ENCODE peak calls at places on chromosome 10, in nine cellular contexts. M, E, H, N, S, L, W, B and O are unnamed samples.

GRCh38 chr10:31321396-31321941 is 2.5 kb downstream of the ZEB1 start:
- DNase-seq in N (peak; percentile 1), L (peak; percentile 47), H (no peak), S (no peak), W (peak; percentile 4), B (no peak), E (no peak), M (no peak), O (peak; percentile 31)

GRCh38 chr10:11832042-11832441 is 8.9 kb downstream of the PROSER2 start:
- DNase-seq in W (no peak), E (no peak), L (no peak), N (no peak), S (no peak), M (no peak), B (no peak), H (no peak), O (no peak)

GRCh38 chr10:131773321-131773988 is 127.4 kb upstream of the PPP2R2D start:
- DNase-seq in E (no peak), B (no peak), H (no peak), S (no peak), N (no peak), M (no peak), L (no peak), W (no peak), O (no peak)

GRCh38 chr10:126902157-126902556 is 3.1 kb upstream of the DOCK1 start:
- DNase-seq in L (peak; percentile 85), N (no peak), S (no peak), E (no peak), B (peak; percentile 26), M (no peak), W (no peak), H (peak; percentile 70), O (peak; percentile 77)

GRCh38 chr10:49037187-49037586 is 78.1 kb downstream of the VSTM4 start:
- DNase-seq in H (no peak), S (no peak), B (no peak), E (no peak), W (no peak), L (peak; percentile 8), N (no peak), M (no peak), O (no peak)

GRCh38 chr10:1102836-1103235 is 46.7 kb downstream of the WDR37 start:
- DNase-seq in H (no peak), W (no peak), M (no peak), B (no peak), S (no peak), L (peak; percentile 35), E (no peak), N (no peak), O (peak; percentile 21)

GRCh38 chr10:122474145-122474739 is 12.9 kb downstream of the HTRA1 start:
- DNase-seq in H (no peak), E (no peak), M (no peak), B (no peak), S (peak; percentile 59), W (no peak), N (no peak), L (no peak), O (no peak)

GRCh38 chr10:101829561-101830315 is 11.5 kb upstream of the OGA start:
- DNase-seq in L (no peak), S (peak; percentile 77), W (peak; percentile 48), E (peak; percentile 92), H (no peak), M (peak; percentile 61), B (no peak), N (no peak), O (no peak)

GRCh38 chr10:110765513-110766375 is 106.0 kb upstream of the PDCD4 start:
- DNase-seq in L (peak; percentile 30), E (no peak), H (no peak), B (no peak), S (no peak), W (no peak), N (no peak), M (no peak), O (no peak)

GRCh38 chr10:78765726-78766335 is 302.9 kb upstream of the ZMIZ1 start:
- DNase-seq in N (no peak), B (no peak), S (no peak), W (no peak), H (no peak), M (no peak), L (no peak), E (no peak), O (no peak)

GRCh38 chr10:61834519-61834918 is 67.0 kb upstream of the ARID5B start:
- DNase-seq in H (no peak), W (no peak), M (no peak), E (no peak), S (no peak), B (no peak), L (no peak), N (no peak), O (no peak)

GRCh38 chr10:44569193-44570091 is 184.5 kb upstream of the CXCL12 start:
- DNase-seq in S (no peak), N (no peak), M (no peak), B (peak; percentile 41), E (no peak), W (no peak), H (peak; percentile 72), L (peak; percentile 97), O (no peak)

GRCh38 chr10:100370976-100371706 is 24.1 kb downstream of the SCD start:
- DNase-seq in M (no peak), E (no peak), H (no peak), S (no peak), B (peak; percentile 37), L (peak; percentile 87), N (no peak), W (peak; percentile 66), O (peak; percentile 81)

GRCh38 chr10:114662651-114663217 is 4.7 kb upstream of the ABLIM1 start:
- DNase-seq in B (no peak), E (no peak), H (no peak), N (no peak), M (peak; percentile 30), L (no peak), S (no peak), W (no peak), O (no peak)

GRCh38 chr10:49621561-49621960 is 7.7 kb downstream of the CHAT start:
- DNase-seq in W (no peak), M (no peak), L (no peak), E (no peak), N (no peak), B (no peak), S (no peak), H (no peak), O (no peak)

GRCh38 chr10:86410542-86411124 is 44.0 kb upstream of the GRID1 start:
- DNase-seq in W (no peak), S (no peak), B (peak; percentile 37), M (no peak), E (no peak), H (peak; percentile 61), L (peak; percentile 84), N (no peak), O (no peak)

GRCh38 chr10:67141300-67141699 is 215.5 kb downstream of the LRRTM3 start:
- DNase-seq in E (no peak), S (no peak), L (no peak), M (no peak), H (no peak), N (no peak), B (no peak), W (no peak), O (no peak)

GRCh38 chr10:36730316-36730715 is 395.1 kb upstream of the ANKRD30A start:
- DNase-seq in M (no peak), B (no peak), H (no peak), E (no peak), L (no peak), N (no peak), S (no peak), W (no peak), O (no peak)

GRCh38 chr10:113960617-113961260 is 82.9 kb upstream of the ADRB1 start:
- DNase-seq in W (peak; percentile 72), S (no peak), L (peak; percentile 12), H (no peak), B (no peak), E (no peak), N (peak; percentile 7), M (no peak), O (peak; percentile 22)

GRCh38 chr10:121583857-121584256 is 14.4 kb downstream of the FGFR2 start:
- DNase-seq in B (no peak), S (no peak), W (no peak), H (no peak), E (no peak), L (no peak), N (no peak), M (no peak), O (no peak)

GRCh38 chr10:5869156-5869555 is 20.5 kb downstream of the ANKRD16 start:
- DNase-seq in B (no peak), H (no peak), W (no peak), M (no peak), N (no peak), S (no peak), L (no peak), E (no peak), O (no peak)

GRCh38 chr10:16195894-16196293 is 240.9 kb upstream of the PTER start:
- DNase-seq in M (no peak), W (no peak), N (no peak), L (no peak), B (no peak), E (no peak), S (no peak), H (no peak), O (no peak)

GRCh38 chr10:69994262-69994661 is 58.4 kb upstream of the MACROH2A2 start:
- DNase-seq in B (no peak), M (no peak), N (no peak), S (no peak), L (peak; percentile 75), E (peak; percentile 22), H (no peak), W (peak; percentile 3), O (peak; percentile 49)

GRCh38 chr10:126104767-126105166 is 208.4 kb downstream of the FANK1 start:
- DNase-seq in S (peak; percentile 66), M (no peak), H (no peak), W (no peak), B (no peak), L (no peak), E (no peak), N (no peak), O (no peak)

GRCh38 chr10:127458829-127459228 is 90.3 kb upstream of the NPS start:
- DNase-seq in M (no peak), H (no peak), E (no peak), N (no peak), S (no peak), L (no peak), W (no peak), B (no peak), O (no peak)

GRCh38 chr10:48497965-48498770 is 106.7 kb downstream of the ARHGAP22 start:
- DNase-seq in B (no peak), E (no peak), S (no peak), L (no peak), N (no peak), W (no peak), M (no peak), H (no peak), O (no peak)

GRCh38 chr10:102785818-102786217 is 42.1 kb downstream of the WBP1L start:
- DNase-seq in E (no peak), W (no peak), S (no peak), L (peak; percentile 76), H (no peak), N (no peak), B (no peak), M (no peak), O (no peak)

GRCh38 chr10:126066491-126066890 is 170.1 kb downstream of the FANK1 start:
- DNase-seq in E (no peak), H (no peak), L (no peak), W (no peak), S (no peak), N (no peak), M (no peak), B (no peak), O (no peak)

GRCh38 chr10:2456834-2457233 is 610.5 kb upstream of the PFKP start:
- DNase-seq in E (no peak), W (no peak), S (no peak), B (no peak), H (no peak), N (no peak), M (no peak), L (no peak), O (no peak)

GRCh38 chr10:99733366-99733765 is 1.3 kb downstream of the CUTC start:
- DNase-seq in S (no peak), B (no peak), M (no peak), N (no peak), W (no peak), H (no peak), E (no peak), L (no peak), O (no peak)